ENCODE peak calls at places on chromosomes 5 and 9, in seven cellular contexts. P, U, N, E, I, M and W are unnamed samples.

GRCh38 chr5:51388488-51389325 is 5.5 kb downstream of the ISL1 start:
- DNase-seq in P (no peak), U (no peak), M (no peak), I (no peak), N (no peak), E (no peak), W (no peak)

GRCh38 chr9:89482950-89483349 is 15.0 kb downstream of the SEMA4D start:
- DNase-seq in P (no peak), N (no peak), U (no peak), M (no peak), I (no peak), E (peak; percentile 78), W (no peak)

GRCh38 chr9:97511762-97512429 is 10.4 kb downstream of the TMOD1 start:
- DNase-seq in I (no peak), E (no peak), U (no peak), P (no peak), N (no peak), M (peak; percentile 70), W (no peak)

GRCh38 chr5:145697251-145698016 is 137.7 kb downstream of the PRELID2 start:
- DNase-seq in E (no peak), N (no peak), I (no peak), M (peak; percentile 63), U (no peak), P (no peak), W (no peak)

GRCh38 chr5:43193952-43194321 is 1.9 kb downstream of the NIM1K start:
- DNase-seq in N (no peak), I (peak; percentile 24), M (peak; percentile 58), E (no peak), P (peak; percentile 11), U (no peak), W (no peak)

GRCh38 chr9:6907772-6908381 is 150.1 kb downstream of the KDM4C start:
- DNase-seq in U (peak; percentile 26), N (no peak), M (peak; percentile 20), E (no peak), P (no peak), I (no peak), W (no peak)

GRCh38 chr9:128116104-128117083 is 11.1 kb downstream of the PTGES2 start:
- DNase-seq in U (no peak), N (no peak), I (no peak), P (no peak), E (peak; percentile 54), M (no peak), W (peak; percentile 40)

GRCh38 chr9:10144336-10144735 is 468.5 kb downstream of the PTPRD start:
- DNase-seq in I (no peak), E (no peak), M (no peak), P (no peak), U (no peak), N (no peak), W (no peak)

GRCh38 chr5:178940569-178941360 is at the start of gene ZNF454:
- DNase-seq in N (no peak), U (peak; percentile 79), M (peak; percentile 3), P (peak; percentile 95), E (peak; percentile 91), I (peak; percentile 91), W (peak; percentile 89)

GRCh38 chr5:2335727-2336515 is 415.6 kb downstream of the IRX2 start:
- DNase-seq in E (no peak), P (no peak), I (no peak), N (no peak), M (no peak), U (no peak), W (no peak)

GRCh38 chr9:76729980-76730737 is 34.1 kb upstream of the PCA3 start:
- DNase-seq in U (no peak), P (no peak), I (no peak), N (no peak), M (no peak), E (no peak), W (no peak)

GRCh38 chr9:85744481-85744880 is 2.7 kb upstream of the AGTPBP1 start:
- DNase-seq in U (no peak), E (no peak), M (no peak), I (no peak), N (no peak), P (no peak), W (no peak)

GRCh38 chr5:178207183-178207916 is 3.0 kb downstream of the HNRNPAB start:
- DNase-seq in P (no peak), U (no peak), I (no peak), N (no peak), M (peak; percentile 26), E (no peak), W (no peak)

GRCh38 chr5:53879708-53880356 is 319.4 kb downstream of the NDUFS4 start:
- DNase-seq in I (no peak), E (no peak), M (no peak), U (no peak), N (no peak), P (no peak), W (no peak)

GRCh38 chr9:129487658-129488483 is 133.0 kb downstream of the C9orf50 start:
- DNase-seq in N (no peak), M (peak; percentile 55), U (no peak), P (peak; percentile 45), I (peak; percentile 70), E (peak; percentile 70), W (peak; percentile 71)

GRCh38 chr5:29089591-29090141 is 2051.3 kb upstream of the CDH9 start:
- DNase-seq in U (no peak), N (no peak), I (no peak), E (no peak), P (no peak), M (no peak), W (no peak)

GRCh38 chr9:86275962-86276361 is 6.4 kb downstream of the ISCA1 start:
- DNase-seq in I (no peak), N (no peak), E (no peak), P (no peak), U (no peak), M (no peak), W (no peak)

GRCh38 chr5:141040093-141040762 is 10.9 kb upstream of the PCDHB1 start:
- DNase-seq in P (peak; percentile 58), M (peak; percentile 9), U (no peak), E (peak; percentile 53), N (no peak), I (peak; percentile 29), W (peak; percentile 65)

GRCh38 chr5:6837519-6838110 is 124.4 kb downstream of the TENT4A start:
- DNase-seq in P (no peak), M (no peak), U (no peak), N (no peak), E (no peak), I (no peak), W (no peak)

GRCh38 chr9:120138955-120139354 is 441.0 kb downstream of the CDK5RAP2 start:
- DNase-seq in U (no peak), M (no peak), E (no peak), N (no peak), P (no peak), I (no peak), W (no peak)

GRCh38 chr5:63524281-63524680 is 438.0 kb downstream of the HTR1A start:
- DNase-seq in I (no peak), U (no peak), E (no peak), M (no peak), P (no peak), N (no peak), W (no peak)

GRCh38 chr5:97735209-97735608 is 552.2 kb upstream of the RIOK2 start:
- DNase-seq in M (peak; percentile 28), E (no peak), N (no peak), U (no peak), I (no peak), P (no peak), W (no peak)

GRCh38 chr5:82045526-82046267 is 73.9 kb downstream of the ATG10 start:
- DNase-seq in M (peak; percentile 2), E (no peak), I (no peak), P (no peak), N (no peak), U (no peak), W (no peak)

GRCh38 chr9:89877051-89878002 is 272.5 kb downstream of the GADD45G start:
- DNase-seq in I (no peak), M (no peak), N (no peak), U (no peak), E (no peak), P (no peak), W (peak; percentile 20)

GRCh38 chr5:34061993-34062392 is 19.0 kb upstream of the C1QTNF3 start:
- DNase-seq in E (no peak), U (no peak), P (no peak), N (no peak), I (no peak), M (no peak), W (no peak)

GRCh38 chr5:61332891-61333350 is 863 bp downstream of the ZSWIM6 start:
- DNase-seq in I (no peak), P (peak; percentile 20), N (no peak), M (peak; percentile 60), E (peak; percentile 80), U (no peak), W (peak; percentile 79)

GRCh38 chr5:72204946-72205345 is 97.7 kb downstream of the MAP1B start:
- DNase-seq in I (no peak), E (no peak), U (no peak), M (no peak), N (no peak), P (no peak), W (no peak)

GRCh38 chr5:148145916-148146315 is 22.4 kb upstream of the SPINK14 start:
- DNase-seq in M (peak; percentile 15), P (no peak), E (no peak), I (no peak), U (peak; percentile 13), N (no peak), W (no peak)

GRCh38 chr5:6583049-6583880 is 49.6 kb downstream of the NSUN2 start:
- DNase-seq in M (no peak), P (peak; percentile 54), I (no peak), N (no peak), U (no peak), E (peak; percentile 67), W (no peak)

GRCh38 chr9:122118343-122119165 is 25.4 kb upstream of the TTLL11 start:
- DNase-seq in N (no peak), P (no peak), U (no peak), E (no peak), M (no peak), I (no peak), W (no peak)

GRCh38 chr9:87620727-87621322 is 105.1 kb upstream of the CTSL start:
- DNase-seq in N (no peak), E (no peak), P (no peak), M (peak; percentile 22), I (peak; percentile 24), U (no peak), W (no peak)

GRCh38 chr5:74538206-74538661 is 102.3 kb downstream of the ENC1 start:
- DNase-seq in I (peak; percentile 3), U (peak; percentile 53), E (peak; percentile 78), N (no peak), M (no peak), P (no peak), W (peak; percentile 73)

GRCh38 chr5:171688696-171689495 is 96.7 kb upstream of the SMIM23 start:
- DNase-seq in P (no peak), M (peak; percentile 2), E (no peak), N (no peak), I (no peak), U (no peak), W (no peak)

GRCh38 chr9:100534401-100534800 is 43.5 kb upstream of the CAVIN4 start:
- DNase-seq in I (no peak), E (no peak), U (no peak), M (no peak), N (no peak), P (no peak), W (no peak)

GRCh38 chr5:178307266-178308045 is 74.9 kb upstream of the PHYKPL start:
- DNase-seq in U (no peak), E (peak; percentile 24), P (no peak), M (no peak), I (no peak), N (no peak), W (peak; percentile 42)

GRCh38 chr5:54643679-54644078 is 126.1 kb downstream of the SNX18 start:
- DNase-seq in M (peak; percentile 62), U (peak; percentile 35), N (no peak), I (no peak), P (no peak), E (no peak), W (no peak)